ENCODE peak calls at places on chromosomes 2 and 18, in four cellular contexts. R is colonic mucosa, E is kidney epithelial cell, F is BJ. Y is an unnamed sample.

GRCh38 chr18:13524824-13525223 is 201.5 kb downstream of the FAM210A start:
- DNase-seq in R (no peak), F (no peak), E (no peak), Y (peak; percentile 44)

GRCh38 chr18:60804412-60804811 is 431.8 kb upstream of the MC4R start:
- DNase-seq in R (no peak), F (no peak), E (no peak), Y (no peak)

GRCh38 chr2:196967126-196967525 is 40.6 kb upstream of the PGAP1 start:
- DNase-seq in F (no peak), E (no peak), R (peak; percentile 35), Y (no peak)

GRCh38 chr2:227125506-227125905 is 38.5 kb downstream of the COL4A4 start:
- DNase-seq in E (no peak), F (no peak), R (no peak), Y (no peak)

GRCh38 chr2:2527162-2527561 is 196.1 kb upstream of the MYT1L start:
- DNase-seq in R (no peak), E (peak; percentile 42), F (no peak), Y (no peak)

GRCh38 chr2:110957267-110957666 is 163.4 kb upstream of the BCL2L11 start:
- DNase-seq in R (no peak), F (no peak), E (no peak), Y (no peak)

GRCh38 chr2:105641389-105641811 is 103.3 kb upstream of the NCK2 start:
- DNase-seq in E (no peak), F (no peak), R (no peak), Y (no peak)

GRCh38 chr2:239938651-239939486 is 86.3 kb downstream of the NDUFA10 start:
- DNase-seq in E (no peak), F (no peak), R (no peak), Y (peak; percentile 76)

GRCh38 chr18:45602926-45603325 is 12.3 kb upstream of the SLC14A2 start:
- DNase-seq in F (no peak), E (peak; percentile 39), R (no peak), Y (no peak)

GRCh38 chr2:25362564-25363145 is 20.9 kb upstream of the DNMT3A start:
- DNase-seq in F (no peak), E (no peak), R (peak; percentile 57), Y (no peak)

GRCh38 chr18:79394438-79395307 is 1.1 kb upstream of the NFATC1 start:
- DNase-seq in R (no peak), E (no peak), F (no peak), Y (no peak)

GRCh38 chr18:63079114-63079513 is 240.5 kb downstream of the BCL2 start:
- DNase-seq in F (no peak), E (no peak), R (no peak), Y (peak; percentile 25)

GRCh38 chr2:121436918-121437317 is 93.8 kb upstream of the RNU4ATAC start:
- DNase-seq in F (no peak), E (no peak), R (no peak), Y (no peak)

GRCh38 chr2:69989422-69990128 is 28.1 kb upstream of the ASPRV1 start:
- DNase-seq in E (no peak), F (no peak), R (peak; percentile 73), Y (no peak)

GRCh38 chr2:740446-741293 is 63.5 kb upstream of the TMEM18 start:
- DNase-seq in E (peak; percentile 83), R (peak; percentile 86), F (peak; percentile 65), Y (peak; percentile 96)

GRCh38 chr2:157261199-157261782 is 3.8 kb downstream of the GALNT5 start:
- DNase-seq in R (peak; percentile 84), F (no peak), E (peak; percentile 44), Y (no peak)

GRCh38 chr2:181667234-181667633 is 10.3 kb upstream of the CERKL start:
- DNase-seq in E (no peak), F (no peak), R (no peak), Y (no peak)

GRCh38 chr2:48479923-48480322 is 50.0 kb upstream of the STON1 start:
- DNase-seq in F (no peak), R (no peak), E (no peak), Y (no peak)

GRCh38 chr2:121570665-121571055 is 40.0 kb downstream of the RNU4ATAC start:
- DNase-seq in E (no peak), R (no peak), F (no peak), Y (no peak)

GRCh38 chr2:212905640-212906201 is 245.7 kb downstream of the IKZF2 start:
- DNase-seq in F (no peak), E (no peak), R (peak; percentile 73), Y (no peak)

GRCh38 chr2:66057844-66058243 is 377.1 kb upstream of the MEIS1 start:
- DNase-seq in E (no peak), F (no peak), R (no peak), Y (no peak)

GRCh38 chr2:12502759-12503158 is 214.0 kb upstream of the TRIB2 start:
- DNase-seq in E (no peak), R (no peak), F (no peak), Y (no peak)

GRCh38 chr2:10009271-10009810 is 34.0 kb upstream of the KLF11 start:
- DNase-seq in R (no peak), F (no peak), E (no peak), Y (no peak)

GRCh38 chr2:122001441-122001874 is 246.0 kb downstream of the TSN start:
- DNase-seq in R (no peak), E (no peak), F (no peak), Y (peak; percentile 75)

GRCh38 chr2:135791418-135792190 is 45.4 kb downstream of the LCT start:
- DNase-seq in F (no peak), R (no peak), E (peak; percentile 37), Y (no peak)

GRCh38 chr2:156695020-156695419 is 258.8 kb downstream of the GPD2 start:
- DNase-seq in R (no peak), F (no peak), E (no peak), Y (no peak)

GRCh38 chr2:201789395-201789794 is 8.7 kb upstream of the ALS2 start:
- DNase-seq in R (no peak), E (no peak), F (no peak), Y (no peak)

GRCh38 chr2:64751286-64752260 is 97.9 kb upstream of the SERTAD2 start:
- DNase-seq in R (peak; percentile 98), E (no peak), F (no peak), Y (peak; percentile 100)

GRCh38 chr2:219248845-219249202 is 3.5 kb downstream of the STK16 start:
- DNase-seq in R (no peak), E (no peak), F (no peak), Y (no peak)

GRCh38 chr2:73716518-73717250 is 20.5 kb downstream of the TPRKB start:
- DNase-seq in E (no peak), F (no peak), R (peak; percentile 64), Y (no peak)

GRCh38 chr2:30492619-30493018 is 45.6 kb downstream of the LCLAT1 start:
- DNase-seq in E (no peak), R (no peak), F (no peak), Y (no peak)

GRCh38 chr2:84857566-84857965 is 23.3 kb downstream of the TRABD2A start:
- DNase-seq in E (no peak), F (no peak), R (no peak), Y (no peak)

GRCh38 chr2:84855730-84856129 is 25.2 kb downstream of the TRABD2A start:
- DNase-seq in R (no peak), F (no peak), E (no peak), Y (no peak)

GRCh38 chr2:84854835-84855234 is 26.0 kb downstream of the TRABD2A start:
- DNase-seq in E (no peak), R (no peak), F (no peak), Y (no peak)

GRCh38 chr2:84856785-84857184 is 24.1 kb downstream of the TRABD2A start:
- DNase-seq in R (no peak), F (no peak), E (no peak), Y (no peak)

DNA sequence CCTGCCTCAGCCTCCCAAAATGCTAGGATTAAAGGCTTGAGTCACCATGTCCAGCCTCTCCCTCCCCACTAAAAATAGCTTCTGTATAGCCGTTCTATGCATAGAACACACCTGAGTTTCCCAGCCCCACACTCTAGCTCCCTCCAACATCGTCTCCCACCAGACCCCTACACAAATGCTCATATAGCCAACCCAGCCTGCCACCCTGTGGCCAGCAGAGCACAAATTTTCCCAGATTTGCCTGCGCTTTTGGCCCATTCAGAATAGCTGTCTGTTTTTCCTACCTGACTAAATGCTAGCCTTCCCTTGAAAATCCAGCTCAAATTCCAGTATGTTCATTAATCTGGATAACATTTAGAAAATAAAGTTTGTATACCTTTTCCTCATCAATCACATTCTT is 22.8 kb downstream of the TRABD2A start:
- DNase-seq in R (no peak), F (no peak), E (no peak), Y (no peak)
- TF ChIP-seq CTCF in R (no peak), F (peak; percentile 35), E (no peak), Y (peak; percentile 38)

GRCh38 chr18:34540897-34541296 is 169.2 kb upstream of the DTNA start:
- DNase-seq in F (no peak), E (no peak), R (no peak), Y (no peak)

GRCh38 chr18:34544930-34545329 is 165.2 kb upstream of the DTNA start:
- DNase-seq in R (no peak), E (no peak), F (no peak), Y (no peak)

GRCh38 chr18:34543356-34543755 is 166.7 kb upstream of the DTNA start:
- DNase-seq in F (no peak), R (no peak), E (no peak), Y (no peak)

GRCh38 chr18:34543940-34544339 is 166.2 kb upstream of the DTNA start:
- DNase-seq in R (no peak), F (no peak), E (no peak), Y (no peak)

GRCh38 chr18:34542625-34543024 is 167.5 kb upstream of the DTNA start:
- DNase-seq in F (no peak), R (no peak), E (no peak), Y (no peak)
- TF ChIP-seq CTCF in F (no peak), R (no peak), E (no peak), Y (no peak)

GRCh38 chr2:163351966-163352365 is 383.8 kb downstream of the FIGN start:
- DNase-seq in R (no peak), F (no peak), E (no peak), Y (no peak)

GRCh38 chr2:163348843-163349395 is 386.9 kb downstream of the FIGN start:
- DNase-seq in E (peak; percentile 34), F (peak; percentile 55), R (peak; percentile 43), Y (no peak)

GRCh38 chr2:163343316-163343715 is 392.5 kb downstream of the FIGN start:
- DNase-seq in F (no peak), E (no peak), R (no peak), Y (no peak)

GRCh38 chr2:163345795-163346573 is 389.8 kb downstream of the FIGN start:
- DNase-seq in E (no peak), R (no peak), F (no peak), Y (no peak)

GRCh38 chr2:163347982-163348842 is 387.6 kb downstream of the FIGN start:
- DNase-seq in E (peak; percentile 74), F (peak; percentile 51), R (peak; percentile 46), Y (peak; percentile 92)
- TF ChIP-seq CTCF in E (no peak), F (no peak), R (no peak), Y (no peak)

DNA sequence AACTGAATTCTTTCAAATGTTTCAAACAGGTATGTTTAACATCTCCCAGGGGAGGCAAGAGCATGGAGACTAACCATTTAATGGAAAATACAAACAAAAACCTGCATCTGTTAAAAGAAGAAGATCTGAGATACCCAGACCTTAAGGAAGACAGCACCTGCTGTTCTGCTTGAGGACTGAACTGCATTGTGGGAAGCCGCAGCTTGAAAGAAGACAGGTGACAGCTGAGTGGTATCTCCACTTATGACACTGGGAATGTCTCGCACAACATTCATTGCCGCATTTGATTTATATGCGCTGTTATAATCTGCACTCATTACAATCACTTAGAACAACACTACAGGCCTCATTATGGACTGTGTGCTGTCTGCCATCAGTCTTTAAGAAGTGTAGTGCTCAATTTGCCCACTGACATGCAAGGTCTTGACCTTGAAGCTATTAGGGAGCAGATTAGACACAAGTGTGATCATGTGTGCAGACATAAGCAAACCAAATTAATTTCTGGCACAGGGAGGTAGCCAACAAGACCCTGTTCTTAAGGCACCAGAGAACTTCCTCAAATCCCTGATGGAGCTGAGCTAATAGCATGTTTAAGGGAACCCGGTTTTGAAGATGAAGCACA is 147.0 kb downstream of the SATB2 start:
- DNase-seq in E (no peak), F (no peak), R (no peak), Y (no peak)
- TF ChIP-seq CTCF in E (no peak), F (no peak), R (no peak), Y (no peak)